ENCODE peak calls at places on chromosomes 5 and 9, in five cellular contexts. R is body of pancreas, L is right lobe of liver, O is aorta, A is pancreas. J is an unnamed sample. For H3K4me1, the result is how much of the 10 kb centered on the place peaks cover.

GRCh38 chr5:177530638-177531037 is 13.9 kb upstream of the DDX41 start:
- ATAC-seq in L (no peak), O (no peak), R (no peak), A (no peak), J (no peak)

GRCh38 chr9:36991516-36992134 is 42.4 kb downstream of the PAX5 start:
- ATAC-seq in O (no peak), R (no peak), L (peak), A (no peak), J (no peak)

GRCh38 chr9:105633373-105633772 is 28.9 kb upstream of the TAL2 start:
- ATAC-seq in R (no peak), A (no peak), O (no peak), L (no peak), J (no peak)

GRCh38 chr5:60447488-60447920 is 252.5 kb downstream of the DEPDC1B start:
- ATAC-seq in A (no peak), O (no peak), R (no peak), L (no peak), J (no peak)

GRCh38 chr9:17829812-17830385 is 251.0 kb downstream of the SH3GL2 start:
- ATAC-seq in O (no peak), L (no peak), R (no peak), A (no peak), J (no peak)

GRCh38 chr9:134949681-134950403 is 32.1 kb upstream of the FCN1 start:
- ATAC-seq in A (no peak), R (no peak), L (no peak), O (no peak), J (no peak)

GRCh38 chr9:86839522-86839921 is 107.8 kb downstream of the GAS1 start:
- ATAC-seq in L (no peak), A (no peak), O (no peak), R (no peak), J (no peak)

GRCh38 chr5:93604119-93604963 is 21.3 kb downstream of the NR2F1 start:
- ATAC-seq in R (no peak), A (no peak), L (no peak), O (no peak), J (no peak)

GRCh38 chr5:173721259-173722232 is 105.1 kb upstream of the BOD1 start:
- ATAC-seq in O (no peak), L (peak), A (peak), R (peak), J (no peak)

GRCh38 chr5:156513123-156513814 is 186.3 kb downstream of the SGCD start:
- ATAC-seq in A (no peak), R (no peak), L (no peak), O (no peak), J (no peak)

GRCh38 chr5:130278136-130278535 is 373.9 kb downstream of the CHSY3 start:
- ATAC-seq in A (no peak), L (no peak), O (no peak), R (no peak), J (no peak)

GRCh38 chr5:130277002-130277401 is 372.7 kb downstream of the CHSY3 start:
- ATAC-seq in R (no peak), L (no peak), O (no peak), A (no peak), J (no peak)

GRCh38 chr5:130279386-130279785 is 375.1 kb downstream of the CHSY3 start:
- ATAC-seq in R (no peak), L (no peak), O (no peak), A (no peak), J (no peak)

GRCh38 chr5:130280528-130281217 is 376.4 kb downstream of the CHSY3 start:
- ATAC-seq in R (peak), A (peak), L (no peak), O (no peak), J (no peak)

DNA sequence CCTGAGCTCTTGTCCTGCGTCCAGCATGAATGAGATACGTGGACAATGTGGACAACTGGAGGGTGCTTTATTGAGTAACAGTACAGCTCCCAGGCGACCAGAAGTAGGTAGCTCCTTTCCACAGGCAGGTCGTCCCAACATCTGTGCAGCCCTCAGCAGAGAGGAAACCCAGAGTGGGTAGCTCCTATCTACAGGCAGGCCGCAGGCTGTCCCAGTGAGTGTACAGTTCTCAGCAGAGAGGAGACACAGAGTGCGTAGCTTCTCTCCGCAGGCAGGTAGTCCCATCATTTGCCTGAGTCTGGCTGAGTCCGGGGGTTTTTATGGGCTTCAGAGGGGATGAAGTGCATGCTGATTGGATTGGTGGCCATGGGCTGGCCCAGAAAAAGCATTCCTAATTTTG is 373.3 kb downstream of the CHSY3 start:
- ATAC-seq in R (no peak), A (no peak), O (no peak), L (no peak), J (no peak)
- H3K4me1 ChIP-seq in R (under half), A (under half), O (under half), L (under half), J (under half)

DNA sequence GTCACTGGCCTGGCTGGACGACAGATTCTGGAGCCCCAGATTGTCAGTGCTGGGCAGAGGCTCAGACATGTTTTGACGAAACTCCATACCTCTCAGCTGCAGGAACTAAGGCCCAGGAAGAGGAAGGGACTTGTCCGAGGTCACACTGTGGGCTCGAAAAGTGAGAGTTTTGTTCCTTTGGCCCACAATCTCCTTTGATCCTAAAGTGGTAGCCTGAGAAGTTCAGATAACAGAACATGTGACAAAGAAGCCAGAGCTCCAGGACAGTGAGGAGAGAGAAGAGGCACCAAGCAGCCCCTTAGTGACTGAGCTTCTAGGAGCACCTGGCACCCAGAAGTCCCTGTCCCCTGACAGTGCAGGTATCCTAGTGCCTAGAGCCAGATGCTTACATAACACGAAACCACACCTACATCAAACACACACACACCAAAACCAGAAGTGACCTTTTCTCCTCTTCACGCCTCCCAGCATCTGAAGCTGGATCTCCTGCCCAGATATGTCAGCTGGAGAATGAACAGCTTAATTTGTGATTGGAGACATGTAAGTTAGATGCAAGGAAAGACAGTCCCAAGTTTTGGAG is 88.9 kb downstream of the ADRB2 start:
- ATAC-seq in A (no peak), O (no peak), R (no peak), L (peak), J (no peak)
- H3K4me1 ChIP-seq in A (under half), O (under half), R (under half), L (under half), J (under half)

DNA sequence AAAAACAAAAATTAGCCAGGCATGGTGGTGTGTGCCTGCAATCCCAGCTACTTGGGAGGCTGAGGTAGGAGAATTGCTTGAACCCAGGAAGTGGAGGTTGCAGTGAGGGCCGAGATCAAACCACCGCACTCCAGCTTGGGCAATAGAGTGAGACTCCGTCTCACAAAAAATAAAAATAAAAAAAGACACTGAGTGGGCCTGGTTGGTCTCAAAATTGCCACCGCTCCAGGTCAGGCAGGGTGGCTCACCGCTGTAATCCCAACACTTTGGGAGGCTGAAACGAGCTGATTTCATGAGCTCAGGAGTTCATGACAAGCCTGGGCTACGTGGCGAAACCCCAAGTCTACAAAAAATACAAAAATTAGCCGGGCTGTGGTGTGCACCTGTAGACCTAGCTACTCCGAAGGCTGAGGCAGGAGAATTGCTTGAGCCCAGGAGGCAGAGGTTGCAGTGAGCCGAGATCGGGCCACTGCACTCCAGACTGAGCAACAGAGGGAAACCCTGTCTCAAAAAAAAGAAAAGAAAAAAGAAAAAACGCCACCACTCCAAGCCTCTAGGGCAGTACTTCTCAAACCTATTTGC is 1.8 kb downstream of the STK10 start:
- ATAC-seq in L (no peak), O (no peak), A (no peak), R (no peak), J (no peak)
- H3K4me1 ChIP-seq in L (under half), O (under half), A (under half), R (under half), J (under half)

GRCh38 chr5:158773151-158773550 is 326.6 kb downstream of the EBF1 start:
- ATAC-seq in A (no peak), R (no peak), O (no peak), L (no peak), J (no peak)

GRCh38 chr5:158780656-158781237 is 319.0 kb downstream of the EBF1 start:
- ATAC-seq in R (no peak), L (no peak), A (no peak), O (no peak), J (no peak)

GRCh38 chr5:158777647-158778368 is 321.9 kb downstream of the EBF1 start:
- ATAC-seq in O (no peak), L (peak), A (peak), R (peak), J (no peak)

DNA sequence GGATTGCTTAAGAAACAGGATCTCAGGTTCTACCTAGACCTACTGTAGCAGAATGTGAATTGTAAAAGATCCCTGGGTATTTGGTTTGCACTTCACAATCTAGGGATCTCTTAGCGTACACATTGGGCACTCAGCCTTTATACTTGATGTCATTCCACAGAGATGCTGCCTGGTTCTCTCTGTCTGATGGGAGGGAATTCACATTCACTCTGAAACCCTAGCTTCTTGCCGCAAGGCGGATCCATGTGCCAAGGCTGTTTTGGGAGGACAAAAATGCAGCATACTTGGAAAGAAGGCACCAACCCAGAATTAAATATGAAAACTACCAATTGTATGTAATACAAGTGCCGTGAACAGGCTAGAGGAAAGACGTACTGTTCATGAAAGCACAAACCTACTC is 323.0 kb downstream of the EBF1 start:
- ATAC-seq in R (no peak), O (no peak), A (no peak), L (no peak), J (no peak)
- H3K4me1 ChIP-seq in R (under half), O (under half), A (under half), L (under half), J (under half)

GRCh38 chr5:151917931-151918330 is 6.7 kb downstream of the GLRA1 start:
- ATAC-seq in A (no peak), O (no peak), L (no peak), R (no peak), J (no peak)

GRCh38 chr5:151926186-151926585 is 1.5 kb upstream of the GLRA1 start:
- ATAC-seq in A (no peak), R (no peak), L (no peak), O (no peak), J (no peak)

GRCh38 chr5:151924564-151925395 is at the start of gene GLRA1:
- ATAC-seq in A (peak), O (peak), R (no peak), L (peak), J (no peak)

GRCh38 chr5:151925396-151925750 is 722 bp upstream of the GLRA1 start:
- ATAC-seq in L (no peak), A (no peak), O (no peak), R (no peak), J (no peak)

DNA sequence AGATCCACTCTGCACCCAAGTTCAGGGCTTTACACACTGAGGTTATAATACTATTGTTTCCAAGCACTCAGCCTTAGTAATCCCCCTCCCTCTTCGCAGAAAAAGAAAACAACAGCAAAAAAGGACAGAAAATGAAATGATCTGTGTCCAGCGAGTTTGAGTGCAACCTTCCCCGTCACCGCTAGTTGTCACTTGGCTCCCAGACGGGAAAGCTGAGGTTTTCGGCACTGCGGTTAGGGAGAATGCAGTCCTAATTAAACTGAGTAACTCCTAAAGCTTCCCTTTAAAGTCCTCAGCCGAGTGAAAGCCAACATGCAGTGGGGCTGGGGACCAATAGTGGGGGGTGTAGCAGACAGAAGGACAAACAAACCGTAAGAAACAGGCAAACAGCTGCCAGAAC is 786 bp downstream of the GLRA1 start:
- ATAC-seq in R (no peak), L (no peak), O (no peak), A (no peak), J (no peak)
- H3K4me1 ChIP-seq in R (under half), L (under half), O (under half), A (under half), J (under half)

GRCh38 chr5:56244676-56245075 is 11.5 kb upstream of the ANKRD55 start:
- ATAC-seq in R (no peak), A (no peak), O (no peak), L (no peak), J (no peak)

GRCh38 chr5:56247596-56247995 is 14.5 kb upstream of the ANKRD55 start:
- ATAC-seq in L (no peak), R (no peak), O (no peak), A (no peak), J (no peak)

GRCh38 chr5:56251918-56252553 is 18.9 kb upstream of the ANKRD55 start:
- ATAC-seq in L (peak), O (no peak), A (no peak), R (no peak), J (peak)

DNA sequence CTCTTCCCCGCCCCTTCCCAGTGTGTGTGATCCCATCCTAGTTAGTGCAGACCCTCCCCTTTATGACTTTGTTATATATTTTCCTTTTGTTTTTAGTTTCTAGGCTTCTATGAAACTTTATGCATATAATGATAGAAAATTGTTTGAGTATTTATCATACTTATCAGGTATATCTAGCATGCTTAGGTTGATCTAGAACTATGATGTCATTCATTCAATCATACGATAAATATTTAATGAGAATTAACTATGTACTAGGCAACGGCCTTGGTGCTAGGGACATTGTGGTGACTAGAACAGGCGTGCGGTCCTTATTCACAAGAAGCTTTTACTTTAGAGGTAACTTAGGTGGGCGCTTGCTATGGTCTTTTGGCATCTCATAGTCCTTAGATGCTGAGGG is 13.6 kb upstream of the ANKRD55 start:
- ATAC-seq in L (no peak), R (no peak), O (no peak), A (no peak), J (no peak)
- H3K4me1 ChIP-seq in L (under half), R (under half), O (under half), A (under half), J (under half)

DNA sequence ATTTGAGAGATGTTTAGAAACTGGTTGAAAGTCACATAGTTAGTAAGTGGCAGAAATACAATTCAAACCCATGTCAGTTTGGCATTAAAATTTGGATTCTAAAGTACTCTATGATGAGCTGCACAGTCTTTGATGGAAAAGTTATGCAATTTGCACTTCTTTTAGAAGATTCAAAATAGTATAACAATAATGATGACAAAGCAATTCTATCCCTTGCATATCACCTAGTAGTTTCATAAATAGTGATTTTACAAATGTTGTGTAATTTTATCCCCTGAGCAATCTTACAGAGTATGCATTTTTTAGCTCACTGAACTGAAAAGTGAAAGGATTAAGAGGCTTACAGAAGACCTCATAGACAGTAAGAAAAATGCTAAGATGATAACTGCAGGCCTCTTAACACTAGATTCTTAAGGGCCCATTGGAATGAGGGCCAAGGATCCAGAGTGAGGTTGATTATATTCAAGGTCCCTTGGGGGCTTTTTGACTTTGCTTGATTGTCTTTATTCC is 3.7 kb downstream of the C5orf46 start:
- ATAC-seq in O (no peak), R (no peak), A (no peak), L (no peak), J (no peak)
- H3K4me1 ChIP-seq in O (under half), R (under half), A (under half), L (under half), J (under half)

J was measured in gastroesophageal sphincter.